ENCODE peak calls at places on chromosomes 7 and 10, in nine cellular contexts. T is activated naive CD8-positive, alpha-beta T cell treated with anti-CD3 and anti-CD28 coated beads, Interleukin-2, amount 50 U/mL, for 24 hours; L is caudate nucleus; I is GM23248; O is NCI-H1092 treated with DMSO at 0.1 percent for 48 hours; H is NAMALWA; K is KBM-7; U is stimulated activated CD8-positive, alpha-beta memory T cell treated with anti-CD3 and anti-CD28 coated beads, Interleukin-2, amount 100 ng/mL, for 48 hours; E is GM12892. X is an unnamed sample.
A peak's percentile ranks its signal among the peaks of the same experiment; 100 is the strongest.

GRCh38 chr7:45070254-45070642 is 18.5 kb downstream of the NACAD start:
- DNase-seq in L (no peak), O (no peak), E (no peak), K (no peak), H (no peak), T (no peak), I (no peak), U (no peak), X (peak; percentile 77)

GRCh38 chr7:127588697-127589482 is 679 bp downstream of the ARF5 start:
- DNase-seq in T (peak; percentile 38), U (peak; percentile 14), E (no peak), I (peak; percentile 66), L (no peak), K (peak; percentile 55), H (peak; percentile 50), O (peak; percentile 76), X (peak; percentile 71)

GRCh38 chr7:27409776-27410175 is 167.2 kb downstream of the EVX1 start:
- DNase-seq in K (no peak), H (no peak), U (no peak), O (no peak), E (no peak), I (peak; percentile 6), T (no peak), L (no peak), X (no peak)

GRCh38 chr7:24793982-24794648 is 36.9 kb upstream of the GSDME start:
- DNase-seq in I (no peak), L (no peak), O (no peak), H (peak; percentile 32), K (no peak), E (no peak), U (no peak), T (no peak), X (no peak)

GRCh38 chr7:12728192-12728538 is 40.7 kb downstream of the ARL4A start:
- DNase-seq in O (peak; percentile 20), L (no peak), I (no peak), H (no peak), U (no peak), E (no peak), K (peak; percentile 85), T (no peak), X (peak; percentile 55)

GRCh38 chr10:98436704-98437103 is 10.0 kb downstream of the HPS1 start:
- DNase-seq in T (no peak), K (no peak), H (no peak), I (no peak), U (no peak), L (no peak), E (no peak), O (no peak), X (no peak)

GRCh38 chr7:99392659-99393362 is 15.6 kb downstream of the PDAP1 start:
- DNase-seq in T (peak; percentile 76), K (no peak), L (peak; percentile 13), E (no peak), I (peak; percentile 57), O (peak; percentile 90), H (no peak), U (peak; percentile 64), X (peak; percentile 77)

GRCh38 chr7:112080974-112081373 is 125.2 kb downstream of the DOCK4 start:
- DNase-seq in K (peak; percentile 86), I (no peak), H (peak; percentile 48), O (no peak), L (no peak), E (no peak), U (no peak), T (no peak), X (no peak)

GRCh38 chr10:101772895-101773761 is 2.8 kb downstream of the FGF8 start:
- DNase-seq in I (no peak), L (no peak), K (no peak), H (no peak), O (no peak), E (no peak), T (no peak), U (no peak), X (no peak)

GRCh38 chr7:102220929-102221850 is 65.5 kb upstream of the SH2B2 start:
- DNase-seq in O (no peak), H (no peak), L (no peak), T (no peak), K (no peak), U (no peak), E (no peak), I (peak; percentile 8), X (no peak)

X was measured in NCI-H524.